ENCODE peak calls at places on chromosomes 13 and 19, in nine cellular contexts. O, D, Z, B, A, P, W, R and Q are unnamed samples.

GRCh38 chr13:50244355-50244912 is 229.2 kb downstream of the KCNRG start:
- DNase-seq in O (no peak), D (no peak), Z (no peak), B (no peak), A (no peak), P (no peak), W (no peak), R (no peak), Q (no peak)

GRCh38 chr13:33251131-33251629 is 34.4 kb downstream of the STARD13 start:
- DNase-seq in O (no peak), D (peak; percentile 96), Z (no peak), B (no peak), A (no peak), P (peak; percentile 28), W (no peak), R (peak; percentile 97), Q (peak; percentile 97)

GRCh38 chr19:48681127-48681470 is 8.3 kb upstream of the NTN5 start:
- DNase-seq in O (no peak), D (peak; percentile 46), Z (peak; percentile 64), B (no peak), A (peak; percentile 52), P (no peak), W (no peak), R (peak; percentile 49), Q (no peak)

GRCh38 chr13:31797154-31797775 is 57.9 kb downstream of the RXFP2 start:
- DNase-seq in O (no peak), D (peak; percentile 76), Z (peak; percentile 1), B (no peak), A (no peak), P (peak; percentile 57), W (peak; percentile 7), R (peak; percentile 70), Q (peak; percentile 20)

GRCh38 chr19:2523630-2524311 is 47.8 kb downstream of the GADD45B start:
- DNase-seq in O (no peak), D (peak; percentile 71), Z (no peak), B (no peak), A (no peak), P (no peak), W (peak; percentile 54), R (peak; percentile 78), Q (no peak)

GRCh38 chr13:112947796-112948195 is 21.2 kb upstream of the MCF2L start:
- DNase-seq in O (no peak), D (no peak), Z (no peak), B (no peak), A (no peak), P (no peak), W (no peak), R (no peak), Q (no peak)

GRCh38 chr19:16419671-16420394 is 51.9 kb downstream of the EPS15L1 start:
- DNase-seq in O (no peak), D (no peak), Z (no peak), B (no peak), A (no peak), P (no peak), W (no peak), R (no peak), Q (no peak)

GRCh38 chr13:105410602-105411001 is 1124.9 kb downstream of the EFNB2 start:
- DNase-seq in O (peak; percentile 65), D (peak; percentile 89), Z (peak; percentile 21), B (peak; percentile 10), A (peak; percentile 65), P (peak; percentile 50), W (peak; percentile 45), R (peak; percentile 41), Q (peak; percentile 7)

GRCh38 chr13:65347420-65348030 is 1882.6 kb downstream of the PCDH9 start:
- DNase-seq in O (no peak), D (no peak), Z (no peak), B (no peak), A (no peak), P (no peak), W (no peak), R (no peak), Q (no peak)

GRCh38 chr19:6639439-6639838 is 30.5 kb downstream of the TNFSF14 start:
- DNase-seq in O (no peak), D (no peak), Z (peak; percentile 38), B (no peak), A (no peak), P (no peak), W (no peak), R (peak; percentile 27), Q (no peak)

GRCh38 chr13:25766576-25766975 is 285.2 kb downstream of the SHISA2 start:
- DNase-seq in O (no peak), D (no peak), Z (no peak), B (no peak), A (no peak), P (no peak), W (no peak), R (no peak), Q (no peak)

GRCh38 chr13:98576963-98577822 is at the start of gene STK24:
- DNase-seq in O (peak; percentile 83), D (peak; percentile 88), Z (peak; percentile 71), B (no peak), A (no peak), P (peak; percentile 94), W (peak; percentile 56), R (peak; percentile 76), Q (no peak)

GRCh38 chr19:46906221-46906620 is 45.4 kb downstream of the ARHGAP35 start:
- DNase-seq in O (no peak), D (no peak), Z (no peak), B (no peak), A (no peak), P (no peak), W (no peak), R (no peak), Q (no peak)

GRCh38 chr19:6047741-6048231 is 62.5 kb downstream of the RFX2 start:
- DNase-seq in O (peak; percentile 42), D (peak; percentile 72), Z (peak; percentile 68), B (no peak), A (peak; percentile 13), P (peak; percentile 71), W (peak; percentile 58), R (peak; percentile 51), Q (no peak)

GRCh38 chr19:31529121-31529520 is 179.9 kb upstream of the TSHZ3 start:
- DNase-seq in O (no peak), D (peak; percentile 1), Z (no peak), B (no peak), A (no peak), P (no peak), W (no peak), R (no peak), Q (no peak)

GRCh38 chr19:33513424-33513823 is 8.2 kb downstream of the PEPD start:
- DNase-seq in O (no peak), D (no peak), Z (no peak), B (no peak), A (no peak), P (no peak), W (no peak), R (no peak), Q (no peak)

GRCh38 chr13:94173312-94173854 is 306.1 kb downstream of the DCT start:
- DNase-seq in O (no peak), D (peak; percentile 20), Z (no peak), B (no peak), A (no peak), P (no peak), W (no peak), R (peak; percentile 56), Q (no peak)
- TF ChIP-seq CTCF in O (no peak), D (no peak), Z (no peak), B (no peak), A (no peak), P (no peak), W (no peak), R (peak; percentile 24), Q (no peak)

DNA sequence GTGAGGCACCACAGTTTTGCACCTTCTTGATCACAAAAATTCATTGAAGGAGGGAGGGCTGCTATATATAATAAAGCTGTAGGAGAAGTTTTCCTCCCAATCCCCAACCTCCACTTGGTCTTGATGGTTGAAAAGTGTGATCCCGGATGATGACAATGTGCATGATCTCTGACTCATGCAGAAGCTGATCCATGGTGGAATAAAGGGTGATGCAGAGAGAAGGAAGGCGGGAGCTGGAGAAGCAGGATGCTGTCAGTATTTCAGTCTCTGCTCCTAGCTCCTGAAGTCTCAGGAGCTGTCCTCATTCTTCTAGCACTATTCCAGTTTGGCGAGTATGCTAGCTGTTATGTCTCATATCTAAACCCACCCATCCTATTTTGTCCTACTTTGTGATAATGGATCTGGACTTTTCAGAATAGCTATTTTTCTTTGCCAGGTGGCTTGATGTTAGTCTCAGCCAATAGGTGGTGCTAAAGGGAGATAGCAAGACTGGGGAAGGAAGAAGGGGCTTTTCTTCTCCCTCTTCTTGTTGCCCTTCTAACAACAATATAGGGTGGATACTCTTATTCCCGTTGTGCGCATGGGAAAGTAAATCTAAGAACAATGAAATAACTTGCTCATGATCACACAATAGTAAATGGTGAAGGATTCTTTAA is 65.6 kb upstream of the HTR2A start:
- DNase-seq in O (no peak), D (peak; percentile 68), Z (peak; percentile 13), B (no peak), A (no peak), P (no peak), W (no peak), R (peak; percentile 37), Q (no peak)
- TF ChIP-seq CTCF in O (no peak), D (peak; percentile 28), Z (peak; percentile 37), B (peak; percentile 49), A (peak; percentile 23), P (peak; percentile 27), W (no peak), R (peak; percentile 24), Q (peak; percentile 40)

DNA sequence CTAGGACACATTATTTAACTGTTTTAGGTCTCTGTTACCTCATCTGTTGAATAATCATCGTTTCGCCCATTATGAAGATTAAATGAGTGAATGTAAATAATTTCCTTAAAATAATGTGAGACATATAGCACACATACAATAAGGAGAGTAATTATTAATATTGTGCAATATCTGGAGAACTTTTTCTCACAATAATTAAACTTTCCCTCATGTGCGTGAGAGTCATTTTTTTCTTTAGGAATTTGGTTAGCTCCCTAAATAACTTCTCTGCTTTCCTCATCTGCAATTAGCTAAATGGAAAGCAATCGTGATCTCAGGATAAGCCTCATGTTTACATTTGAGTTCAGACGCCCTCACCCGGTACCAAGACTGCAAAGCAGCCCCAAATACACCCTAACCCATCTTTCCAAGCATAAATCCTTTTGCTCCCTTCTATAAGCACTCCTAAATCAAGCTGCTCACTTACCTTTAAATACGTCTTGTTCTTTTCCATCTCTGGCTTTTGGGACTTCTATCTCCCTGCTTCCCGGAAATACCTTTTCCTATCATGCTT is 78.8 kb downstream of the MZT1 start:
- DNase-seq in O (no peak), D (no peak), Z (peak; percentile 3), B (no peak), A (no peak), P (peak; percentile 8), W (peak; percentile 4), R (no peak), Q (no peak)
- TF ChIP-seq CTCF in O (no peak), D (peak; percentile 12), Z (no peak), B (peak; percentile 44), A (no peak), P (peak; percentile 38), W (no peak), R (no peak), Q (peak; percentile 16)

GRCh38 chr19:18590273-18591272 is 2.0 kb downstream of the REX1BD start:
- DNase-seq in O (peak; percentile 60), D (peak; percentile 49), Z (peak; percentile 94), B (peak; percentile 93), A (peak; percentile 91), P (peak; percentile 79), W (peak; percentile 94), R (no peak), Q (no peak)
- TF ChIP-seq CTCF in O (no peak), D (no peak), Z (peak; percentile 60), B (peak; percentile 75), A (peak; percentile 62), P (peak; percentile 50), W (peak; percentile 44), R (no peak), Q (peak; percentile 15)